ENCODE peak calls at places on chromosome 22, in ten cellular contexts. J is IMR-90, Z is H9, N is PC-9, L is K562, F is PC-3, A is H1, C is OCI-LY7, H is HCT116, O is mesenchymal stem cell. W is an unnamed sample.

GRCh38 chr22:40491990-40492631 is 121.7 kb downstream of the SGSM3 start:
- DNase-seq in J (peak; percentile 40), Z (no peak), N (no peak), L (no peak), F (no peak), A (no peak), C (peak; percentile 91), H (no peak), O (peak; percentile 82), W (no peak)

GRCh38 chr22:22753526-22754267 is 109.3 kb downstream of the GGTLC2 start:
- DNase-seq in J (peak; percentile 21), Z (peak; percentile 86), N (peak; percentile 17), L (peak; percentile 96), F (peak; percentile 62), A (peak; percentile 82), C (peak; percentile 86), H (peak; percentile 47), O (peak; percentile 2), W (peak; percentile 84)

GRCh38 chr22:27919943-27920755 is 1.1 kb upstream of the PITPNB start:
- DNase-seq in J (peak; percentile 72), Z (peak; percentile 60), N (peak; percentile 15), L (peak; percentile 37), F (peak; percentile 9), A (no peak), C (no peak), H (no peak), O (peak; percentile 85), W (no peak)

GRCh38 chr22:39448205-39449054 is 8.4 kb upstream of the MGAT3 start:
- DNase-seq in J (no peak), Z (no peak), N (peak; percentile 86), L (peak; percentile 28), F (peak; percentile 26), A (no peak), C (peak; percentile 48), H (no peak), O (no peak), W (no peak)

GRCh38 chr22:20606784-20607128 is 99.3 kb downstream of the MED15 start:
- DNase-seq in J (no peak), Z (no peak), N (no peak), L (no peak), F (no peak), A (no peak), C (no peak), H (no peak), O (no peak), W (no peak)

GRCh38 chr22:22941831-22942510 is 54.4 kb downstream of the IGLL5 start:
- DNase-seq in J (no peak), Z (peak; percentile 23), N (no peak), L (no peak), F (no peak), A (peak; percentile 34), C (peak; percentile 53), H (no peak), O (no peak), W (peak; percentile 7)

GRCh38 chr22:45583504-45583903 is 80.8 kb downstream of the FBLN1 start:
- DNase-seq in J (no peak), Z (no peak), N (no peak), L (no peak), F (no peak), A (no peak), C (peak; percentile 75), H (no peak), O (no peak), W (no peak)

GRCh38 chr22:45262931-45263789 is 21.6 kb upstream of the UPK3A start:
- DNase-seq in J (no peak), Z (no peak), N (no peak), L (no peak), F (no peak), A (no peak), C (peak; percentile 96), H (no peak), O (no peak), W (peak; percentile 40)

DNA sequence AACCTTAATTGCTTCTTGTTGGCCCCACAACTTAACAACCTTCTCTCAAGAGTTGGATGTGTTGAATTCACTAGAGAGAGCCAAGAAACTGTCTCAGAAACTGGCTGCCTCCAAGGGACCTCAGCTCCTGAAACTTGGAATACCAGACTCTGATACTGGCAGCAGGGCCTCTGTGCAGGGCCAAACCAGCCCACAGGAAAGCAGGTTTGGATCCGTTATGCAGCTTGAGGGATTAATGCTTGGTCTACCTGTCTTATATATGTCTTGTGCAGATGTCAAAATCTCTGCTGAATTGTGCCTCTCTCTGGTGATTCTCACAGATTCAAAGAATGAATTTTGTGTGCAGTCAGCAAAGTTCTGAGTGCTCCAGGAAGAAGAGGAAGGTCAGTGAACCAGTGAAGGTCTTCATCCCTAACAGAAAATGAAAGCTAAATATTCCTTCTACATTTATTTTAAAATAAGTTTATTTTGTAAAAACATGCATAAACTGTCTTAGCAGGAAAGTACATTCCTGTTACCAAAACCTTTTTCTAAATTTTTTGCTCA is 70.7 kb downstream of the LIF start:
- DNase-seq in J (no peak), Z (no peak), N (no peak), L (no peak), F (no peak), A (no peak), C (no peak), H (no peak), O (no peak), W (no peak)
- H2AFZ ChIP-seq in J (peak overlapping the region; percentile 68), Z (peak overlapping the region; percentile 24), N (peak overlapping the region; percentile 55), L (no peak overlapping the region), F (peak overlapping the region; percentile 8), A (no peak overlapping the region), C (no peak overlapping the region), H (peak overlapping the region; percentile 89), O (no peak overlapping the region), W (no peak overlapping the region)

DNA sequence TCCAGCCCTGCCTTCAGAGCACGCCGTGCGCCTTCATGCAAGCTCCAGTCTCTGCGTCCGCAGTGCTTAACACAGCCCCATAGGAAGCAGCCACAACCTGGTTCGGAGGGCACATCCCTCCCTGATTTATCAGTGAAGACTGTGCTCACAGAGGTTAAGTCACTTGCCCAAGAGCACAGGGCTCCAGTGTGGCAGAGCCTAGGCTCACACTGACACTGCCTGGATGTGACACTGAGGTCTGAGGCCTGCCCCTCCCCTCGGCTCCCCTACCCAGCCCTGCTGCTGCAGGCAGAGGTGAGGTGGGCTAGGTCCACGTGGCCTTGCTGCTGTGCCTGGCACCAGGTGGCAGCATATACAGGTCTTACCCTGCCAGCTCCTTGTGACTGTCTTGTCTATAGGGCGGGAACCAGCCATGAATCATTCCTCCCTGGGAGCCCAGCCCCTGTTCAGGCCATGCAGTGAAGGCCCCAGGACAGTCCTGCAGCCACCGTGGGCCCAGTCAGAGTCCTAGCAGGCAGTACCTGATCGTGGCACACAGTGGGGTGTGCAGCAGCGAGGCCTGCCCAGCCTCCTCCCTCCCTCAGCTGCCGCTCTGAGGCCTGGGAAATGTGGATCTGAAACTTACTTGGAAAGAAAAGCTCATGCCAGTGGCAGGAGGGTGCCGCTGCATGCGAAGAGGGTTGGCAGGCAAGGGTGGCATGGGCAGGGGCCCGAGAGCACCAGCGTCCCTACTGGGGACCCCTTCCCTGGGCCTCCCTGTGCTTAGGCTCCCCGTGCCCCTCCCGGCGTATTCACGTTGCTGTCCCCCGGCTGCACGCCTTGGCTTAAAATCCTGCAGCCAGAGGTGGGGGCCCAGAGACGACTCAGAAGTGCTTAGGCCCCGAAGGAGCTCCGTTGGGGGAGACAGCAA is 1.2 kb upstream of the CERK start:
- DNase-seq in J (peak; percentile 72), Z (peak; percentile 64), N (peak; percentile 58), L (peak; percentile 21), F (no peak), A (peak; percentile 67), C (peak; percentile 53), H (peak; percentile 81), O (peak; percentile 53), W (peak; percentile 52)
- H2AFZ ChIP-seq in J (peak overlapping the region; percentile 90), Z (no peak overlapping the region), N (no peak overlapping the region), L (peak overlapping the region; percentile 62), F (no peak overlapping the region), A (no peak overlapping the region), C (peak overlapping the region; percentile 74), H (no peak overlapping the region), O (no peak overlapping the region), W (peak overlapping the region; percentile 68)

GRCh38 chr22:37680191-37680851 is 4.9 kb downstream of the LGALS1 start:
- DNase-seq in J (peak; percentile 23), Z (no peak), N (no peak), L (no peak), F (no peak), A (no peak), C (no peak), H (no peak), O (no peak), W (no peak)

GRCh38 chr22:37681001-37681424 is 5.1 kb upstream of the NOL12 start:
- DNase-seq in J (peak; percentile 63), Z (no peak), N (no peak), L (no peak), F (peak; percentile 7), A (no peak), C (no peak), H (no peak), O (peak; percentile 47), W (no peak)

GRCh38 chr22:37681556-37682049 is 4.5 kb upstream of the NOL12 start:
- DNase-seq in J (peak; percentile 77), Z (peak; percentile 83), N (peak; percentile 82), L (peak; percentile 87), F (peak; percentile 74), A (peak; percentile 88), C (peak; percentile 81), H (peak; percentile 62), O (peak; percentile 79), W (peak; percentile 77)

GRCh38 chr22:37686002-37686982 is at the start of gene NOL12:
- DNase-seq in J (peak; percentile 86), Z (peak; percentile 90), N (peak; percentile 86), L (peak; percentile 89), F (peak; percentile 87), A (peak; percentile 91), C (peak; percentile 89), H (peak; percentile 86), O (peak; percentile 94), W (peak; percentile 89)

DNA sequence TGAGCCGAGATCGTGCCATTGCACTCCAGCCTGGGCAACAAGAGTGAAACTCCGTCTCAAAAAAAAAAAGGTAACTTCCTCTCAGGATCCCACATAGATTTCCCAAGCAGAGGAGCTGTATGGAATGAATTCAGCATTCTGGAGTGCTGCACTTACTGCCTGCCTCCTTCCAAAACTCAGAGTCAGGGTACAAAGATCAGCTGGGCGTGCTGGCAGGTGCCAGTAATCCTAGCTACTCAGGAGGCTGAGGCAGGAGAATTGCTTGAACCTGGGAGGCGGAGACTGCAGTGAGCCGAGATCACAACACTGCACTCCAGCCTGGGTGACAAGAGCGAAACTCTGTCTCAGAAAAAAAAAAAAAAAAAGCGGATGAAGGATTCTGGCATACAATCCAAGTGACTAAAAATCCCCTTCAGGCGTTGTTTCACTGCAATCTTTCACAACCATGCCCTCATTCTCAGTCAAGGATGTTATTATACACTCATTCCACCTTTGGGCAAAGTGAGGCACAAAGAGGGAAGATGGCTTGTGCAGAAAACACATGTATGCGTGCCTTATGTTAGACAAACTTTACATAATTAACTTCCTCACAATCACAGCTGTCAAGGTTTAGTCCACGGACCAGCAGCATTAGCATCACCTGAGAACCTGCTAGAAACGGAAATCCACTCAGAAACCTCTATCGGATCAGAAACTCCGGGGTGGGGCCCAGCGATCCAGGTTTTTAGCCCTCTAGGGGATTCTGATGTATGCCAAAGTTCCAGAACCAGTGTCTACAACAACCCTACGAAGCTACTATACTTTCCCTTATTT is 1.1 kb upstream of the NOL12 start:
- DNase-seq in J (no peak), Z (no peak), N (no peak), L (no peak), F (no peak), A (no peak), C (peak; percentile 60), H (no peak), O (no peak), W (no peak)
- H2AFZ ChIP-seq in J (no peak overlapping the region), Z (no peak overlapping the region), N (peak overlapping the region; percentile 5), L (peak overlapping the region; percentile 93), F (no peak overlapping the region), A (no peak overlapping the region), C (peak overlapping the region; percentile 66), H (no peak overlapping the region), O (no peak overlapping the region), W (peak overlapping the region; percentile 44)

GRCh38 chr22:46758098-46758497 is 4.4 kb upstream of the TBC1D22A start:
- DNase-seq in J (no peak), Z (no peak), N (no peak), L (no peak), F (no peak), A (no peak), C (no peak), H (no peak), O (no peak), W (no peak)

GRCh38 chr22:46754110-46754799 is 8.2 kb upstream of the TBC1D22A start:
- DNase-seq in J (peak; percentile 99), Z (no peak), N (peak; percentile 93), L (peak; percentile 83), F (peak; percentile 91), A (no peak), C (no peak), H (peak; percentile 90), O (peak; percentile 99), W (no peak)

GRCh38 chr22:46754826-46755225 is 7.6 kb upstream of the TBC1D22A start:
- DNase-seq in J (no peak), Z (no peak), N (no peak), L (no peak), F (no peak), A (no peak), C (no peak), H (no peak), O (no peak), W (no peak)

GRCh38 chr22:46757104-46757503 is 5.3 kb upstream of the TBC1D22A start:
- DNase-seq in J (no peak), Z (no peak), N (no peak), L (no peak), F (no peak), A (no peak), C (no peak), H (no peak), O (no peak), W (no peak)

GRCh38 chr22:46756097-46756496 is 6.4 kb upstream of the TBC1D22A start:
- DNase-seq in J (no peak), Z (no peak), N (no peak), L (peak; percentile 19), F (no peak), A (no peak), C (no peak), H (no peak), O (no peak), W (no peak)
- H2AFZ ChIP-seq in J (no peak overlapping the region), Z (no peak overlapping the region), N (no peak overlapping the region), L (no peak overlapping the region), F (no peak overlapping the region), A (no peak overlapping the region), C (no peak overlapping the region), H (no peak overlapping the region), O (no peak overlapping the region), W (no peak overlapping the region)

W was measured in DND-41.